ENCODE peak calls at places on chromosome 11, in six cellular contexts. H is K562, F is H1, D is HCT116, T is GM12878, M is HepG2. K is an unnamed sample.

GRCh38 chr11:73143126-73143838 is 1.2 kb upstream of the FCHSD2 start:
- DNase-seq in H (peak), F (no peak), D (no peak), T (no peak), M (peak), K (peak)

GRCh38 chr11:131464481-131464880 is 94.1 kb downstream of the NTM start:
- DNase-seq in H (no peak), F (no peak), D (no peak), T (no peak), M (no peak), K (no peak)

GRCh38 chr11:102343789-102344188 is 3.2 kb upstream of the BIRC2 start:
- DNase-seq in H (no peak), F (no peak), D (no peak), T (no peak), M (no peak), K (peak)

GRCh38 chr11:45224766-45225165 is 61.4 kb downstream of the SYT13 start:
- DNase-seq in H (no peak), F (no peak), D (no peak), T (no peak), M (no peak), K (no peak)

GRCh38 chr11:100630898-100631297 is 56.2 kb upstream of the ARHGAP42 start:
- DNase-seq in H (no peak), F (no peak), D (no peak), T (no peak), M (no peak), K (peak)

GRCh38 chr11:102085864-102086551 is 24.2 kb upstream of the YAP1 start:
- DNase-seq in H (no peak), F (no peak), D (peak), T (no peak), M (peak), K (no peak)

GRCh38 chr11:116697639-116698038 is 75.1 kb downstream of the BUD13 start:
- DNase-seq in H (no peak), F (no peak), D (no peak), T (no peak), M (no peak), K (no peak)

GRCh38 chr11:99098751-99099150 is 78.0 kb downstream of the CNTN5 start:
- DNase-seq in H (no peak), F (no peak), D (no peak), T (peak), M (no peak), K (no peak)

GRCh38 chr11:93895106-93895862 is 44.9 kb upstream of the VSTM5 start:
- DNase-seq in H (peak), F (no peak), D (peak), T (no peak), M (peak), K (peak)

GRCh38 chr11:61111060-61111435 is 8.8 kb downstream of the CD5 start:
- DNase-seq in H (no peak), F (no peak), D (no peak), T (no peak), M (no peak), K (no peak)

GRCh38 chr11:27770576-27770975 is 70.3 kb upstream of the BDNF start:
- DNase-seq in H (no peak), F (no peak), D (peak), T (no peak), M (no peak), K (no peak)

GRCh38 chr11:84564180-84564866 is 1062.8 kb downstream of the DLG2 start:
- DNase-seq in H (peak), F (no peak), D (peak), T (no peak), M (peak), K (peak)

GRCh38 chr11:123195182-123196059 is at the start of gene CLMP:
- DNase-seq in H (no peak), F (no peak), D (no peak), T (no peak), M (no peak), K (no peak)

GRCh38 chr11:109320595-109320994 is 101.4 kb upstream of the C11orf87 start:
- DNase-seq in H (no peak), F (no peak), D (peak), T (no peak), M (no peak), K (peak)

GRCh38 chr11:336666-337002 is 16.0 kb upstream of the IFITM3 start:
- DNase-seq in H (no peak), F (no peak), D (no peak), T (no peak), M (no peak), K (peak)

GRCh38 chr11:12232160-12232559 is 121.8 kb downstream of the MICAL2 start:
- DNase-seq in H (no peak), F (no peak), D (no peak), T (no peak), M (no peak), K (no peak)

GRCh38 chr11:65430406-65431217 is 8.0 kb downstream of the NEAT1 start:
- DNase-seq in H (peak), F (no peak), D (no peak), T (no peak), M (no peak), K (peak)

GRCh38 chr11:69377953-69378302 is 84.0 kb downstream of the MYEOV start:
- DNase-seq in H (no peak), F (no peak), D (no peak), T (no peak), M (no peak), K (no peak)

GRCh38 chr11:69380451-69380901 is 86.5 kb downstream of the MYEOV start:
- DNase-seq in H (no peak), F (no peak), D (no peak), T (no peak), M (no peak), K (no peak)

GRCh38 chr11:69376155-69377028 is 82.4 kb downstream of the MYEOV start:
- DNase-seq in H (no peak), F (no peak), D (no peak), T (no peak), M (no peak), K (no peak)

GRCh38 chr11:69377029-69377952 is 83.3 kb downstream of the MYEOV start:
- DNase-seq in H (no peak), F (no peak), D (no peak), T (no peak), M (no peak), K (no peak)

GRCh38 chr11:69378303-69379141 is 84.6 kb downstream of the MYEOV start:
- DNase-seq in H (no peak), F (no peak), D (no peak), T (no peak), M (no peak), K (no peak)
- TF ChIP-seq POLR2A in H (no peak), F (no peak), D (no peak), T (no peak), M (no peak), K (no peak)

GRCh38 chr11:15074206-15075161 is 1.1 kb downstream of the CALCB start:
- DNase-seq in H (peak), F (peak), D (peak), T (no peak), M (peak), K (peak)
- H3K9ac ChIP-seq in H (no peak), F (no peak), D (no peak), T (no peak), M (no peak), K (no peak)

GRCh38 chr11:9176136-9176535 is 84.7 kb upstream of the SCUBE2 start:
- DNase-seq in H (no peak), F (no peak), D (no peak), T (no peak), M (no peak), K (no peak)

GRCh38 chr11:9179141-9179540 is 86.0 kb downstream of the DENND5A start:
- DNase-seq in H (no peak), F (no peak), D (no peak), T (no peak), M (no peak), K (peak)

GRCh38 chr11:9176550-9176949 is 85.2 kb upstream of the SCUBE2 start:
- DNase-seq in H (no peak), F (no peak), D (no peak), T (no peak), M (no peak), K (no peak)

GRCh38 chr11:9178716-9179115 is 86.4 kb downstream of the DENND5A start:
- DNase-seq in H (no peak), F (no peak), D (no peak), T (no peak), M (no peak), K (peak)

DNA sequence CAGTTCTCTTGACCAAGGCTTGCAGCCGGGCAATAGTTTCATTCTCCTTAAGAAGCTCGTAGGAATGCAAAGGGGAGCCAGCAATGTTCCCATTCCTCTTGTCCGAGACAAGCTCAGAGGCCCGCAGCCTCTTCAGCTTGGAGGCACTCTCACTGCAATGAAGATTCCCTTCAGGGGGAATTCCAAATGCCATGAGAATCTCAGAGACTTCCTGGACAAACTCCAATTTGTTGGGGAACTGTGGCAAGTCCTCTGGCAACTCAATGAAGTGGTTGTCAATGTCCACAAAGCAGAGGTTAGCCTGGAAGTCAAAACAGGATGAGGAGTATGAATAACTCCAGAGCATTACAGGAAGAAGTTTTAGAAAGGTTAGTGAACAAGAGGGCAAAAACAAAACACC is 84.4 kb downstream of the DENND5A start:
- DNase-seq in H (no peak), F (no peak), D (no peak), T (no peak), M (no peak), K (peak)
- TF ChIP-seq MAX in H (no peak), F (no peak), D (no peak), T (no peak), M (no peak), K (no peak)

GRCh38 chr11:7080900-7081299 is 7.9 kb upstream of the RBMXL2 start:
- DNase-seq in H (peak), F (no peak), D (no peak), T (no peak), M (no peak), K (no peak)

GRCh38 chr11:7079545-7080135 is 9.2 kb upstream of the RBMXL2 start:
- DNase-seq in H (peak), F (no peak), D (no peak), T (no peak), M (no peak), K (no peak)

GRCh38 chr11:7077101-7077500 is 11.7 kb upstream of the RBMXL2 start:
- DNase-seq in H (peak), F (peak), D (no peak), T (no peak), M (no peak), K (no peak)

DNA sequence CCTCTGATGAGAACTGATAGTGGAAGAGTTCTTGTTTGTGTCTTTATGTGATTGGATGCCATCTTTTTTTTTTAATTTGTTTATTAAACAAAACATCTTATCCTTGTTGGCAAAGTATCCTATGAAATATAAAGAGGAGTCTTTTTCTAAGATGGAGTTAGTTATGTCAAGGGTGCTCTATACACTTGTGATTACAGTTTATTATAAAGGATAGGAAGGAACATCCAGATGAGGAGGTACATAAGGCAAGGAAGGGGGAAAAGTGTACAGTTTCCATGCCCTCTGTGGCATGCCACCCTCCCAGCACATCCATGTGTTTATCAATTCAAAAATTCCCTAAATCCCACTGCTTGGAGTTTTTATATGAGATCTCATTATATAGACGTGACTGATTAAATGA is 7.4 kb upstream of the RBMXL2 start:
- DNase-seq in H (no peak), F (no peak), D (no peak), T (no peak), M (no peak), K (no peak)
- TF ChIP-seq POLR2A in H (no peak), F (no peak), D (no peak), T (no peak), M (no peak), K (no peak)

GRCh38 chr11:128492461-128492860 is 94.9 kb downstream of the ETS1 start:
- DNase-seq in H (no peak), F (no peak), D (no peak), T (no peak), M (no peak), K (peak)

GRCh38 chr11:128491195-128491936 is 96.0 kb downstream of the ETS1 start:
- DNase-seq in H (no peak), F (no peak), D (no peak), T (no peak), M (no peak), K (no peak)

GRCh38 chr11:128494418-128495332 is 92.7 kb downstream of the ETS1 start:
- DNase-seq in H (no peak), F (no peak), D (no peak), T (no peak), M (no peak), K (no peak)

GRCh38 chr11:128492903-128493569 is 94.3 kb downstream of the ETS1 start:
- DNase-seq in H (no peak), F (no peak), D (no peak), T (no peak), M (no peak), K (no peak)

DNA sequence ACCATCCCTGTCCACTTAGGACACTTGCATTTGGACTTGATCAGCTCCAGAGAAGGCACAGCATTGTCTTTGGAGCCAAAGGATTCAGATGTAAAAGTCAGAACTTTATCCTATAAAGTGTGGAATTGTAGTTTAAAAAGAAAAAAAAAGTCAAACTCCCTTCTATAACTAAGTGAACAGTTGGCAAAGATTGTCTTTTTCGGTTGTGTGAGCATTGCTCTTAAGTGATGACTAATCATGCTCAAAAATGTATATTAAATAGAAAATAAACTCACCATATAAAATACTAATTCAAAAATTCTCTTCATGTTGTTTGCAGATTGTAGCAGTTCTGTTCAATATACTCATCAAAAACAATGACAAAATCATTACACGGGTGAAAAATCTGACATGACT is 93.8 kb downstream of the ETS1 start:
- DNase-seq in H (no peak), F (no peak), D (no peak), T (no peak), M (no peak), K (no peak)
- H3K9ac ChIP-seq in H (no peak), F (no peak), D (no peak), T (no peak), M (no peak), K (no peak)

K was measured in endothelial cell of umbilical vein.